ENCODE peak calls at places on chromosomes 11 and 22, in five cellular contexts. Q, J, S, P and I are unnamed samples.

GRCh38 chr11:73542175-73542574 is 55.7 kb downstream of the FAM168A start:
- DNase-seq in P (no peak), S (no peak), J (no peak), Q (no peak), I (no peak)

GRCh38 chr11:73866095-73866579 is 10.5 kb downstream of the COA4 start:
- DNase-seq in S (no peak), P (no peak), J (no peak), Q (peak; percentile 62), I (no peak)

GRCh38 chr11:28110108-28110838 is 2.1 kb downstream of the METTL15 start:
- DNase-seq in J (no peak), Q (peak; percentile 60), S (peak; percentile 86), P (peak; percentile 78), I (peak; percentile 68)

GRCh38 chr11:24496728-24497396 is at the start of gene LUZP2:
- DNase-seq in P (peak; percentile 42), J (no peak), S (no peak), Q (peak; percentile 73), I (peak; percentile 4)

GRCh38 chr11:92893276-92893675 is 76.2 kb upstream of the MTNR1B start:
- DNase-seq in S (no peak), Q (no peak), P (no peak), J (no peak), I (no peak)

GRCh38 chr11:126465573-126466287 is 110.2 kb downstream of the ST3GAL4 start:
- DNase-seq in P (no peak), J (no peak), Q (peak; percentile 57), S (no peak), I (no peak)

GRCh38 chr22:42993651-42994275 is 21.2 kb downstream of the PACSIN2 start:
- DNase-seq in J (no peak), Q (no peak), S (peak; percentile 63), P (no peak), I (peak; percentile 55)

GRCh38 chr11:79487412-79487811 is 46.6 kb upstream of the TENM4 start:
- DNase-seq in J (no peak), S (no peak), Q (no peak), P (no peak), I (no peak)

GRCh38 chr22:35306350-35306967 is 6.8 kb downstream of the TOM1 start:
- DNase-seq in J (no peak), P (peak; percentile 87), Q (no peak), S (no peak), I (no peak)

GRCh38 chr11:34358258-34358665 is 452 bp upstream of the ABTB2 start:
- DNase-seq in S (peak; percentile 88), J (no peak), Q (no peak), P (peak; percentile 49), I (peak; percentile 66)

GRCh38 chr11:110827276-110827675 is 115.0 kb upstream of the ARHGAP20 start:
- DNase-seq in P (no peak), S (no peak), J (no peak), Q (no peak), I (no peak)

GRCh38 chr11:61897387-61898246 is 6.3 kb upstream of the FADS3 start:
- DNase-seq in J (no peak), P (peak; percentile 53), S (peak; percentile 90), Q (peak; percentile 95), I (peak; percentile 53)

GRCh38 chr11:66115638-66116410 is 45.8 kb downstream of the PACS1 start:
- DNase-seq in J (no peak), S (no peak), Q (no peak), P (peak; percentile 55), I (no peak)

GRCh38 chr22:36369004-36369921 is 18.5 kb downstream of the MYH9 start:
- DNase-seq in S (no peak), Q (no peak), J (no peak), P (peak; percentile 62), I (no peak)

GRCh38 chr22:49825944-49826602 is 1.6 kb downstream of the BRD1 start:
- DNase-seq in S (no peak), P (peak; percentile 15), Q (no peak), J (no peak), I (no peak)
- TF ChIP-seq POLR2AphosphoS5 in S (no peak), P (no peak), Q (no peak), J (peak; percentile 10), I (no peak)

DNA sequence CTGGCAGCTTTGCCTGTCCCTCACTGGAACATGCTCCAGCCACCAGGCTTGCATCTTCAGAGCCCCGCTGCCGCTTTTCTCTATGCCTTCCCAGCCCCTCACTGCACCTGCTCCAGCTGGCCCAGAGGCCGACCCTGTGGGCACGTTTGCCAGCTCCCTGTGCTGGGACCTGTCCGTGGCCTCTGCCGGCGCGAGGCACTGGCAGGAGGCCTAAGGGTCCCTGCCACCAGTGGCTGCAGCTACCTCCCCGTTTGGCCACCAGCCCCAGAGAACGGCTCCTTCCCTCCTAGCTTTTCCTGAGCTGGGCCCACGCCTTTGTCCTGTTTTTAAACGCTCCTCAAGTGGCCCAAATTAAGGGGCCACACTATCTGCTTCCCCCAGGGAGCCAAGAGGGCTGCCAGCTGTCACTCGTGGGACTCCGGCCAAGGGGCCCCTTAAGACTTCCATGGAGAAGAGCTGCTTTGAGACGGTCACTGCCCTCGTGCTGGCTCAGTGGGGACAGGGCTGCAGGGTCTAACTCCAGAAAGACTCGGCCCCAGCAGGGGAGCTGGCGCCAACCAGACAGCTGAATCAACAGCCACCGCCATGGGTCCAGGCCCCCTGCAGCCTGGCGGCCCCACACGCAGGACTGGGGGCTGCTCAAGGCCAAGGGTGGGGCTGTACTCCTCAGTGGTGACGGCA is 24.6 kb upstream of the WNT7B start:
- DNase-seq in J (no peak), Q (no peak), S (peak; percentile 65), P (peak; percentile 29), I (no peak)
- H3K9me3 ChIP-seq in J (no peaks in the 10 kb centered on the region), Q (no peaks in the 10 kb centered on the region), S (no peaks in the 10 kb centered on the region), P (no peaks in the 10 kb centered on the region), I (no peaks in the 10 kb centered on the region)

GRCh38 chr11:57244911-57245310 is 7.9 kb upstream of the APLNR start:
- DNase-seq in Q (no peak), S (no peak), J (no peak), P (peak; percentile 12), I (no peak)
- TF ChIP-seq POLR2AphosphoS5 in Q (no peak), S (no peak), J (no peak), P (no peak), I (no peak)

GRCh38 chr22:49090853-49091135 is 736.9 kb downstream of the BRD1 start:
- DNase-seq in P (no peak), J (no peak), S (no peak), Q (no peak), I (no peak)
- H3K9me3 ChIP-seq in P (peaks cover 8% of the 10 kb centered on the region), J (no peaks in the 10 kb centered on the region), S (no peaks in the 10 kb centered on the region), Q (no peaks in the 10 kb centered on the region), I (no peaks in the 10 kb centered on the region)

GRCh38 chr11:32416301-32416700 is 19.0 kb downstream of the WT1 start:
- DNase-seq in Q (no peak), S (no peak), J (no peak), P (no peak), I (no peak)
- TF ChIP-seq POLR2AphosphoS5 in Q (no peak), S (no peak), J (no peak), P (no peak), I (no peak)